ENCODE peak calls at places on chromosomes 11 and 22, in six cellular contexts. R is HCT116, N is HepG2, E is GM12878, I is K562, S is H1. Q is an unnamed sample.

GRCh38 chr11:44978961-44979331 is 28.3 kb upstream of the TP53I11 start:
- DNase-seq in R (no peak), N (peak; percentile 35), E (no peak), I (no peak), S (no peak), Q (no peak)

GRCh38 chr11:8806974-8807373 is 104.0 kb upstream of the AKIP1 start:
- DNase-seq in R (no peak), N (no peak), E (no peak), I (no peak), S (no peak), Q (no peak)

GRCh38 chr22:35611891-35612576 is 5.1 kb downstream of the MB start:
- DNase-seq in R (no peak), N (no peak), E (peak; percentile 32), I (no peak), S (no peak), Q (no peak)

GRCh38 chr11:23212829-23213228 is 352.6 kb upstream of the CCDC179 start:
- DNase-seq in R (no peak), N (no peak), E (no peak), I (no peak), S (no peak), Q (no peak)

GRCh38 chr11:108559340-108559739 is 34.2 kb downstream of the EXPH5 start:
- DNase-seq in R (no peak), N (no peak), E (no peak), I (no peak), S (no peak), Q (no peak)

GRCh38 chr22:37126383-37126782 is 16.9 kb upstream of the TMPRSS6 start:
- DNase-seq in R (peak; percentile 27), N (peak; percentile 20), E (no peak), I (peak; percentile 16), S (no peak), Q (no peak)

GRCh38 chr22:48758905-48759875 is 1068.5 kb downstream of the BRD1 start:
- DNase-seq in R (no peak), N (no peak), E (no peak), I (no peak), S (no peak), Q (no peak)

GRCh38 chr11:63536669-63537292 is at the start of gene PLAAT4:
- DNase-seq in R (no peak), N (peak; percentile 16), E (peak; percentile 45), I (peak; percentile 35), S (no peak), Q (no peak)

GRCh38 chr11:61694971-61695706 is 14.9 kb downstream of the DAGLA start:
- DNase-seq in R (no peak), N (peak; percentile 44), E (no peak), I (no peak), S (no peak), Q (no peak)

GRCh38 chr22:43550024-43550620 is 138.3 kb downstream of the MPPED1 start:
- DNase-seq in R (no peak), N (no peak), E (no peak), I (no peak), S (no peak), Q (no peak)

GRCh38 chr22:21963790-21964211 is 11.2 kb upstream of the PPM1F start:
- DNase-seq in R (no peak), N (no peak), E (no peak), I (no peak), S (no peak), Q (no peak)

GRCh38 chr11:116661056-116661455 is 111.7 kb downstream of the BUD13 start:
- DNase-seq in R (no peak), N (peak; percentile 72), E (no peak), I (no peak), S (no peak), Q (no peak)

DNA sequence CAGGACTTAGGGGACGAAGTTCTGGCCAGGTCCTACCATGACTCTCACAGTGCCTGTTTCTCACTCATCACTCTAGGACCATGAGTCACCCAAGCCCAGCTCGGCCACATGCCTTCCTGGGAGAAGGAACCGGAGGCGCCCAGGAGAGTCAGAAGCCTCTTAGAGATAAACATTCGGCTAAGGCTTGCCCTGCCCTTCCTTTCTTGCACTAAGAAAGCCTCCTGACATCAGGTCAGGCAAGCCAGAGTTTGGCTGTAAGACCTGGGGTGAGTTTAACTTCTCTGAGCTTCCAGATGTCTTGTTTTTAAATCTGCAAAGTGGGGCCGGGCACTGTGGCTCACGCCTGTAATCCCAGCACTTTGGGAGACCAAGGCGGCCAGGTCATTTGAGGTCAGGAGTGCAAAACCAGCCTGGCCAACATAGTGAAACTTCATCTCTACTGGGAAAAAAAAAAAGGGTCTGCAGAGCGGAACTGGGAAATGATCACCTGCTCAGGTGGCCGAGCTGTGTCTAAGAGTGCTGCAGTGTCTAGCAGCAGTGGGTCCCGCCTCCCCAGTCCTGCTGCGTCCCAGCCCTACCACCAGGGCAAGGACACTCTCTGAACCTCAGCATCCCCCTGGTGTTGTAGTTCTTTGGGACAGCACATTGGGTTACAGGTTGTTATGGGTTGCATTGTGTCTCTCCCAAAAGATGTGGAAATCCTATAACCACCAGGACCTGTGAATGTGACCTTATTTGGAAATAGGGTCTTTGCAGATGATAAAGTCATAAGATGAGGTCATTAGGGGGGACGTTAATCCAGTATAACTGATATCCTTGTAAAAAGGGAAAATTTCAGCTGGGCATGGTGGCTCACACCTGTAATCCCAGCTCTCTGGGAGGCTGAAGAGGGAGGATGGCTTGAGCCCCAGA is 1.8 kb upstream of the CARS1 start:
- DNase-seq in R (no peak), N (peak; percentile 40), E (no peak), I (peak; percentile 92), S (no peak), Q (peak; percentile 11)
- TF ChIP-seq ZNF274 in R (no peak), N (peak; percentile 35), E (no peak), I (no peak), S (no peak), Q (no peak)

DNA sequence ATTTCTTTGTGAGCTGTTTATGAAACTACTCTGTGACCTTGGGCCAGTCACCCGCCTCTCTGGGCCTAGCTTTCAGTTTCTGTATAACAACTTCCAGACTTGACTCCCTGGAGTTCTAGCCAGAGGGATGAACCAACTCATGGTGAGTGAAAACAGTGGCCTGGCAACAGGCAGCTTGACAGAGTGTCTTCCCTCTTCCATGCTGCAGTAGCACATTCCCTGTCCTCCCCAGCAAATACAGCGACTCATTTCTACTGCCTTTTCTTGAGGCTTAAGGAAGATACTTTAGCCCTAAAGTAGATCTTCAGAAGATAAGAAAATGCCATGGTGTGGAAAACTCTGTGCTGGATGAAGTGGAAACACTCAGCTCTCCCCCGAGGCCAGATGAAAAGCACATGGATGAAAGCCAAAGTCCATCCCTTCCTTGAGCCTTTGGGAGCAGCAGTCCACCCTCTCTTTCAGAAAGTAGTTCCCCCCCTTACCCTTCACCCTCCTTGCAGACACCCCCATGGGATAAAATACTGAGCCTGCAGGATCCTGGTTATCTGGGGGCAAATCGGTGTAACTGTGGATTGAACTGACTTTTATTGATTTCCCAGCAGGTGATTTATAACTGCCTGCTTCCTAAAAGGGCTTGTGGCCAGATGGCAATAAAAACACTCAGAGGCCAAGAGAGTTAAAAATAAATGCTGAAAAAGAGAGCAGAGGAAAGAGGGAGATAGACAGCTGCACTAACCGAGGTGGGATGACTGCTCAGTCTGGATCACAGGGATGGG is 24.1 kb downstream of the IRAG1 start:
- DNase-seq in R (no peak), N (no peak), E (no peak), I (no peak), S (no peak), Q (no peak)
- TF ChIP-seq ZNF274 in R (no peak), N (no peak), E (no peak), I (no peak), S (no peak), Q (no peak)

GRCh38 chr11:66988238-66988637 is 13.1 kb downstream of the C11orf86 start:
- DNase-seq in R (no peak), N (no peak), E (no peak), I (no peak), S (no peak), Q (no peak)
- TF ChIP-seq ZNF274 in R (no peak), N (no peak), E (no peak), I (no peak), S (no peak), Q (no peak)

GRCh38 chr11:17974246-17974645 is 38.6 kb downstream of the SERGEF start:
- DNase-seq in R (no peak), N (no peak), E (no peak), I (no peak), S (no peak), Q (no peak)

GRCh38 chr11:17967661-17968060 is 45.2 kb downstream of the SERGEF start:
- DNase-seq in R (no peak), N (no peak), E (no peak), I (no peak), S (no peak), Q (no peak)

GRCh38 chr11:17976651-17977050 is 36.2 kb downstream of the SERGEF start:
- DNase-seq in R (no peak), N (no peak), E (no peak), I (no peak), S (no peak), Q (no peak)

GRCh38 chr11:17968206-17968605 is 44.6 kb downstream of the SERGEF start:
- DNase-seq in R (no peak), N (no peak), E (no peak), I (no peak), S (no peak), Q (no peak)

GRCh38 chr11:17972987-17973386 is 39.9 kb downstream of the SERGEF start:
- DNase-seq in R (peak; percentile 60), N (peak; percentile 23), E (no peak), I (peak; percentile 50), S (peak; percentile 83), Q (peak; percentile 73)
- TF ChIP-seq ZNF274 in R (no peak), N (no peak), E (no peak), I (no peak), S (no peak), Q (no peak)